ENCODE peak calls at places on chromosome 16, in ten cellular contexts. C is GM23248; E is neuronal stem cell; T is OCI-LY7; P is SJCRH30; U is CD8-positive, alpha-beta T cell; Q is mesendoderm; A is CD8-positive, alpha-beta memory T cell; M is effector memory CD4-positive, alpha-beta T cell; H is psoas muscle. D is an unnamed sample.

GRCh38 chr16:78684040-78684611 is 584.7 kb downstream of the WWOX start:
- DNase-seq in C (peak; percentile 95), E (no peak), T (no peak), P (peak; percentile 85), U (no peak), Q (no peak), A (no peak), M (no peak), H (peak; percentile 91), D (no peak)

GRCh38 chr16:81850197-81850944 is 71.3 kb downstream of the PLCG2 start:
- DNase-seq in C (no peak), E (no peak), T (no peak), P (no peak), U (no peak), Q (no peak), A (no peak), M (no peak), H (no peak), D (no peak)

GRCh38 chr16:85327731-85328664 is 215.7 kb upstream of the CIBAR2 start:
- DNase-seq in C (no peak), E (peak; percentile 95), T (no peak), P (peak; percentile 79), U (no peak), Q (peak; percentile 99), A (no peak), M (no peak), H (no peak), D (no peak)

GRCh38 chr16:69444873-69445517 is 20.6 kb downstream of the CYB5B start:
- DNase-seq in C (peak; percentile 69), E (no peak), T (no peak), P (no peak), U (no peak), Q (no peak), A (no peak), M (no peak), H (no peak), D (no peak)

GRCh38 chr16:84329016-84329415 is 34.3 kb downstream of the WFDC1 start:
- DNase-seq in C (no peak), E (no peak), T (no peak), P (no peak), U (no peak), Q (no peak), A (no peak), M (no peak), H (peak; percentile 14), D (no peak)

GRCh38 chr16:90077757-90078593 is 844 bp upstream of the PRDM7 start:
- DNase-seq in C (peak; percentile 62), E (no peak), T (peak; percentile 68), P (no peak), U (peak; percentile 27), Q (peak; percentile 12), A (no peak), M (no peak), H (no peak), D (no peak)

GRCh38 chr16:82954224-82954929 is 327.6 kb downstream of the CDH13 start:
- DNase-seq in C (peak; percentile 69), E (no peak), T (no peak), P (no peak), U (no peak), Q (no peak), A (no peak), M (no peak), H (no peak), D (no peak)

GRCh38 chr16:80718480-80719220 is 85.7 kb downstream of the CDYL2 start:
- DNase-seq in C (no peak), E (no peak), T (no peak), P (no peak), U (no peak), Q (peak; percentile 39), A (no peak), M (no peak), H (no peak), D (no peak)

GRCh38 chr16:25006504-25007055 is 8.6 kb downstream of the ARHGAP17 start:
- DNase-seq in C (peak; percentile 88), E (no peak), T (no peak), P (no peak), U (no peak), Q (no peak), A (no peak), M (no peak), H (no peak), D (no peak)

GRCh38 chr16:85733839-85734170 is 17.1 kb downstream of the C16orf74 start:
- DNase-seq in C (no peak), E (peak; percentile 71), T (no peak), P (peak; percentile 55), U (no peak), Q (peak; percentile 95), A (no peak), M (no peak), H (no peak), D (no peak)

GRCh38 chr16:29863669-29863984 is 601 bp upstream of the CDIPT start:
- DNase-seq in C (no peak), E (no peak), T (no peak), P (no peak), U (no peak), Q (no peak), A (no peak), M (no peak), H (no peak), D (no peak)
- H3K4me3 ChIP-seq in C (peak overlapping the region; percentile 80), E (no peak overlapping the region), T (no peak overlapping the region), P (peak overlapping the region; percentile 80), U (no peak overlapping the region), Q (no peak overlapping the region), A (peak overlapping the region; percentile 89), M (no peak overlapping the region), H (peak overlapping the region; percentile 95), D (no peak overlapping the region)

DNA sequence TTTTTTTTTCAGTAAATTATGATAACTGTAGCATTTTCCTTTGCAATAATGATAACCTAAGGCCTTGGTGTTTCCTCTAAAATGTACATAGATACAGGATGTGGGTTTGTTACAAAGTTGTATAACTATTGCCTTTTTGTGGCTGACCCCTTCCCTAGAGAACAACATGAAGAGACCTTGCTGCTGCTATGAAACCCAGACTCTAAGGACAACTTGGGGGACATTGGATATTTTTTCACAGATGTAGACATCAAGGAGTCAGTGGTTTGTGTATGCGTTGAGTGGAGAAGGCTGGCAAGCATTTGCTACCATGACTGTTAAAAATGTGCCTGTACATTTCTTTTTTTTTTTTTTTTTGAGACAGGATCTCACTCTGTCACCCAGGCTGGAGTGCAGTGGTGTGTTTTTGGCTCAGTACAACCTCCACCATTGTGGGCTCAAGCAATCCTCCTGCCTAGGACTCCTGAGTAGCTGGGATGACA is 12.3 kb downstream of the HMOX2 start:
- DNase-seq in C (peak; percentile 38), E (no peak), T (no peak), P (no peak), U (no peak), Q (no peak), A (peak; percentile 85), M (no peak), H (no peak), D (peak; percentile 81)
- H3K27ac ChIP-seq in C (peak overlapping the region; percentile 67), E (no peak overlapping the region), T (no peak overlapping the region), P (no peak overlapping the region), U (peak overlapping the region; percentile 79), Q (no peak overlapping the region), A (peak overlapping the region; percentile 51), M (peak overlapping the region; percentile 67), H (no peak overlapping the region), D (peak overlapping the region; percentile 69)

GRCh38 chr16:31081428-31082351 is 7.1 kb downstream of the PRSS53 start:
- DNase-seq in C (no peak), E (no peak), T (no peak), P (no peak), U (no peak), Q (no peak), A (no peak), M (no peak), H (peak; percentile 58), D (no peak)
- H3K36me3 ChIP-seq in C (peaks cover 2% of the 10 kb centered on the region), E (peaks cover 63% of the 10 kb centered on the region), T (peaks cover 75% of the 10 kb centered on the region), P (peaks cover 48% of the 10 kb centered on the region), U (peaks cover 22% of the 10 kb centered on the region), Q (no peaks in the 10 kb centered on the region), A (peaks cover 27% of the 10 kb centered on the region), M (peaks cover 57% of the 10 kb centered on the region), H (peaks cover 89% of the 10 kb centered on the region), D (peaks cover 99% of the 10 kb centered on the region)

GRCh38 chr16:30187556-30187865 is 4.1 kb downstream of the CORO1A start:
- DNase-seq in C (no peak), E (no peak), T (no peak), P (no peak), U (no peak), Q (no peak), A (no peak), M (no peak), H (no peak), D (no peak)

GRCh38 chr16:30185141-30185682 is 1.8 kb downstream of the CORO1A start:
- DNase-seq in C (no peak), E (no peak), T (peak; percentile 80), P (no peak), U (no peak), Q (no peak), A (no peak), M (no peak), H (peak; percentile 58), D (peak; percentile 14)

GRCh38 chr16:30186782-30187555 is 3.6 kb downstream of the CORO1A start:
- DNase-seq in C (peak; percentile 58), E (no peak), T (peak; percentile 82), P (no peak), U (peak; percentile 82), Q (peak; percentile 64), A (peak; percentile 85), M (peak; percentile 83), H (peak; percentile 89), D (peak; percentile 91)

GRCh38 chr16:30185683-30186421 is 2.5 kb downstream of the CORO1A start:
- DNase-seq in C (no peak), E (no peak), T (peak; percentile 90), P (peak; percentile 37), U (peak; percentile 80), Q (no peak), A (peak; percentile 91), M (peak; percentile 71), H (peak; percentile 76), D (peak; percentile 91)

GRCh38 chr16:30186444-30186781 is 3.0 kb downstream of the CORO1A start:
- DNase-seq in C (no peak), E (no peak), T (no peak), P (peak; percentile 2), U (no peak), Q (no peak), A (no peak), M (no peak), H (no peak), D (no peak)
- H3K4me3 ChIP-seq in C (no peak overlapping the region), E (no peak overlapping the region), T (peak overlapping the region; percentile 86), P (no peak overlapping the region), U (peak overlapping the region; percentile 97), Q (no peak overlapping the region), A (peak overlapping the region; percentile 99), M (peak overlapping the region; percentile 97), H (peak overlapping the region; percentile 11), D (peak overlapping the region; percentile 100)

GRCh38 chr16:10871157-10871991 is 5.6 kb upstream of the CIITA start:
- DNase-seq in C (peak; percentile 94), E (no peak), T (peak; percentile 65), P (peak; percentile 19), U (no peak), Q (no peak), A (no peak), M (no peak), H (no peak), D (no peak)
- H3K27ac ChIP-seq in C (peak overlapping the region; percentile 87), E (no peak overlapping the region), T (peak overlapping the region; percentile 83), P (no peak overlapping the region), U (no peak overlapping the region), Q (no peak overlapping the region), A (no peak overlapping the region), M (no peak overlapping the region), H (peak overlapping the region; percentile 36), D (no peak overlapping the region)

DNA sequence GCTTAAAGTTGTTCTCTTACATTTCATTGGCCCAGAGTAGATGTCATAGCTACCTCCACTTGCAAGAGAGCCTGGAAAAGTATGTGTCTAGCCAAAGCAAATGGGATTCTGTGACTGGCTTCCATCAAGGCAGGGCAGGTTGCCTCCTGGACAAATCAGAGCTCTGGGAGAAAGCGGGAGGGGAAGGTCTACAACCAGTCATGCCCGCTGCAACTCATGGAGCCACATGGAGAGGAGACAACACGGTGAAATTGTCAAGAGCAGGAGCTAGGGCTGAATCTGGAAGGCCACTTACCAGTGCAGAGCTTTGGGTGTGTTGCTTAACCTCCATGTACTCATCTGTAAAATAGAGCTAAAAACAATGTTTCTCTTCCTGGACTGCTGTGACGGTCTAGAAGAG is 83.8 kb downstream of the MARF1 start:
- DNase-seq in C (no peak), E (no peak), T (no peak), P (no peak), U (no peak), Q (no peak), A (no peak), M (no peak), H (no peak), D (no peak)
- H3K36me3 ChIP-seq in C (no peaks in the 10 kb centered on the region), E (no peaks in the 10 kb centered on the region), T (no peaks in the 10 kb centered on the region), P (peaks cover 3% of the 10 kb centered on the region), U (no peaks in the 10 kb centered on the region), Q (no peaks in the 10 kb centered on the region), A (no peaks in the 10 kb centered on the region), M (no peaks in the 10 kb centered on the region), H (no peaks in the 10 kb centered on the region), D (no peaks in the 10 kb centered on the region)

D was measured in naive thymus-derived CD4-positive, alpha-beta T cell.